ENCODE peak calls at places on chromosome 3, in nine cellular contexts. F is stomach, N is sigmoid colon, X is uterus, R is tibial nerve, H is transverse colon, Z is H1, D is spleen, J is NB4. Y is an unnamed sample.

GRCh38 chr3:158570999-158571702 is at the start of gene MLF1:
- DNase-seq in F (peak), N (peak), X (peak), R (peak), H (peak), Z (peak), D (peak), J (no peak), Y (peak)

GRCh38 chr3:12990306-12990705 is 82.9 kb downstream of the IQSEC1 start:
- DNase-seq in F (no peak), N (no peak), X (no peak), R (no peak), H (peak), Z (no peak), D (peak), J (no peak), Y (no peak)

GRCh38 chr3:5731100-5731499 is 543.6 kb downstream of the EDEM1 start:
- DNase-seq in F (no peak), N (no peak), X (no peak), R (no peak), H (no peak), Z (no peak), D (no peak), J (peak), Y (no peak)

GRCh38 chr3:13352621-13353131 is 67.4 kb downstream of the NUP210 start:
- DNase-seq in F (no peak), N (no peak), X (no peak), R (no peak), H (no peak), Z (no peak), D (no peak), J (peak), Y (no peak)

GRCh38 chr3:7144696-7145308 is 283.9 kb downstream of the GRM7 start:
- DNase-seq in F (no peak), N (no peak), X (no peak), R (no peak), H (no peak), Z (peak), D (no peak), J (peak), Y (no peak)

GRCh38 chr3:39150803-39151631 is 2.4 kb downstream of the CSRNP1 start:
- DNase-seq in F (peak), N (peak), X (peak), R (peak), H (peak), Z (no peak), D (no peak), J (peak), Y (peak)

GRCh38 chr3:38834110-38834509 is 18.1 kb upstream of the SCN10A start:
- DNase-seq in F (no peak), N (peak), X (peak), R (peak), H (peak), Z (peak), D (peak), J (peak), Y (peak)

GRCh38 chr3:2540115-2540514 is 441.4 kb downstream of the CNTN4 start:
- DNase-seq in F (no peak), N (no peak), X (no peak), R (no peak), H (no peak), Z (no peak), D (no peak), J (no peak), Y (no peak)

GRCh38 chr3:169085827-169086226 is 577.7 kb downstream of the MECOM start:
- DNase-seq in F (no peak), N (no peak), X (no peak), R (no peak), H (no peak), Z (no peak), D (no peak), J (no peak), Y (no peak)

GRCh38 chr3:127420825-127421224 is 133.0 kb upstream of the PRR20G start:
- DNase-seq in F (no peak), N (no peak), X (no peak), R (no peak), H (no peak), Z (peak), D (peak), J (no peak), Y (no peak)

GRCh38 chr3:187264051-187264450 is 27.5 kb downstream of the MASP1 start:
- DNase-seq in F (no peak), N (no peak), X (no peak), R (no peak), H (no peak), Z (no peak), D (no peak), J (no peak), Y (no peak)

GRCh38 chr3:77605865-77606264 is 566.0 kb downstream of the ROBO2 start:
- DNase-seq in F (no peak), N (no peak), X (no peak), R (no peak), H (no peak), Z (no peak), D (no peak), J (no peak), Y (no peak)

GRCh38 chr3:159865042-159865579 is 123.5 kb upstream of the IL12A start:
- DNase-seq in F (no peak), N (no peak), X (no peak), R (no peak), H (no peak), Z (no peak), D (no peak), J (no peak), Y (no peak)

GRCh38 chr3:159866201-159866746 is 122.4 kb upstream of the IL12A start:
- DNase-seq in F (no peak), N (no peak), X (no peak), R (no peak), H (no peak), Z (no peak), D (no peak), J (no peak), Y (no peak)

GRCh38 chr3:159870723-159871122 is 117.9 kb upstream of the IL12A start:
- DNase-seq in F (no peak), N (no peak), X (no peak), R (no peak), H (no peak), Z (no peak), D (no peak), J (no peak), Y (no peak)

GRCh38 chr3:159872374-159873109 is 116.1 kb upstream of the IL12A start:
- DNase-seq in F (no peak), N (no peak), X (no peak), R (no peak), H (no peak), Z (no peak), D (no peak), J (peak), Y (no peak)

GRCh38 chr3:159867372-159867771 is 121.3 kb upstream of the IL12A start:
- DNase-seq in F (no peak), N (no peak), X (no peak), R (no peak), H (no peak), Z (no peak), D (no peak), J (no peak), Y (no peak)
- H3K4me3 ChIP-seq in F (no peak), N (no peak), X (no peak), R (no peak), H (no peak), Z (no peak), D (no peak), J (no peak), Y (no peak)

GRCh38 chr3:194014756-194015155 is 121.2 kb upstream of the HES1 start:
- DNase-seq in F (no peak), N (no peak), X (no peak), R (no peak), H (no peak), Z (no peak), D (no peak), J (no peak), Y (no peak)
- TF ChIP-seq POLR2A in F (no peak), N (no peak), X (no peak), R (no peak), H (no peak), Z (no peak), D (no peak), J (no peak), Y (no peak)

DNA sequence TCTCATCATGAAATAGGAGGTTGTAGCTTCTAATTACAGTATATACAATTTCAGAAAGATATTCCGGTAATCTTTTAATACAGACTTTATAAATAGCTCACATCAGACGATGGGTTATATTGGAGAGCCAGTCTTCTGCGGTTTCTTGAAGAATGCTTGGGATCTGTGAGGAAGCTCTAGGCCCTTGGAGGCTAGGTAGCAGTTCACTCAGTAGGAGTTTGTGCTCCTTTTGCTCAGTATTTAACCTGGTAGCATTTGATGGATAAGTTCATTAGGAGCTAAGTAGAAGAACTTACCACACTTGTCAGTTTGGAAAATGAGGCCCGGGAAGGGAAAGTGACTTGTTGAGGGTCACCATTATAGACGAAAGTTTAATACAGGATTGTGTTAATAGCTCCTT is 2.8 kb downstream of the FNDC3B start:
- DNase-seq in F (no peak), N (no peak), X (no peak), R (no peak), H (no peak), Z (no peak), D (no peak), J (no peak), Y (no peak)
- H3K4me3 ChIP-seq in F (peak), N (peak), X (no peak), R (no peak), H (peak), Z (peak), D (peak), J (peak), Y (peak)

DNA sequence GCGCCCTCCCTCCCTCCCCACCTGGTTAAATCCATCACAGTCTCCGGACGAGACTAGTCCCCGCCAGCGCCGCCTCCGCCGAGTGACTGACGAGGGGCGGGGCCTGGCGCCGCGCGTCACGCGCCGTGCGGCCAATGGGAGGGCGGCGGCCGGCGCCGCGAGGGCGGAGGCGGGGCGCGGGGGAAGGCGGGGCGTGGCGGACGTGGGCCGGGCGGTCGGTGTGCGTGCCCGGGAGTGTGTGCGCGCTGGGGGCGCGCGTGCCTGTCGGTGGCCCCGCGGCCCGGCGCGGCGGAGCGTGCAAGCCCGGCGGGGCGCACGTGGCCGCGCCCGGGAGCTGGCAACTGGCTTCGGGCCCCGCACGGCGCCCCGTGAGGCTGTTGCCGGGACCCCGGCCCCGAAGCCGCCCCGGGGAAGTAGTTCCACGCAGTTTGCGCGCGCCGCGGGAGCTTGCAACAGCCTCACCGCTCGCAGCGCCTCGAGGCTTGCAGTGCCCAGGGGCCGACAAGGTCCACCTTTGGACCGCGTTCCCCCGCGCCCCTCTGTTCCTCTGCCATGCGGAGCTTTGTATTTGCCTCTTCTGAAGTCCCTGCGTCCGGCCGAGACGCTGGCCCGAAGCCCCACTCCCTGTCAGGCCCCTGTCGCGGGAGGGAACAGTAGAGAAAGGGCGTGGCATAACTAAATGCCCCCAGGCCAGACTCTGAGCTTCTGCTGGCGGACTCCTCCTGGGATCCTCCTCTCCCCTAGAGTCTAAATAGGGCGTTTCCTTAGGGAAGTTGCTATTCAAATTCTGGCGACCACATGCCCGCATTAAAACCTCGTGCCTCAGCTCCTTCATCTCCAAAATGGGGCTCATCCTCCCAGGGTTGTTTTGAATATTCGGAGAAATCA is 400.9 kb downstream of the SHQ1 start:
- DNase-seq in F (peak), N (peak), X (peak), R (peak), H (peak), Z (peak), D (peak), J (peak), Y (peak)
- TF ChIP-seq POLR2A in F (no peak), N (no peak), X (no peak), R (peak), H (no peak), Z (peak), D (no peak), J (peak), Y (peak)

DNA sequence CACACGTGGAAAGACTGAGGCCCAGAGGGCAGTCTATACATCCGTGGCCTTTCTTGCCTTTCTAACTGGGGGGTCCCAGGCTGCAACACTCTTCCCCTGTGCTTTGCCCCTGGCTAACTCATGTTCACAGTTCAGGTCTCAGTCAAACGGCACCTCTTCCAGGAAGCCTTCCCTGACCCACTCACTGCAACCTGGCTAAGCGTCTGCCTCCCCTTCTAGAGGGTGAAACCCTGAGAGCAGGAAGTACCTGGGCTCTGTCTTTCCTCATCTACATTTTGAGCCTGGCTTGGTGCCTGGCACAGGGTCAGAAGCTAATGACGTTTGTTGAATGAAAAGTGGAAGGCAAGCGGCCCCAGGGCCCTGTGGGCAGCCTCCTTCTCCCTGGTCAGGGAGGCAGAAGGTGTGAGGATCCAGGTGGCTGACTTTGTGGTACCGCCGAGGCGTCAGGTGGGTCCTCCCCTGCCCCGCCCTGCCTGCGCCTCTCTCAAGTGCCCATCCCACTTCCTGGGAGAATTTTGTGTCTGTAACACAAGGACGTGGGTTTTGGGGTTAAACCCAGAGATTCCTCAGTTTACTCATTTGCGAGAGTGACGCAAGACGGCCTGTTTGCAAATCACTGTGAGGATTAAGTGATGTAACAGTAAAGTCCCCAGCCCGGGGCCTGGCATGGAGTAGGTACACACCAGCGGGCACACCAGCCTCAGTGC is 32.1 kb downstream of the DNASE1L3 start:
- DNase-seq in F (no peak), N (no peak), X (no peak), R (no peak), H (peak), Z (no peak), D (peak), J (peak), Y (no peak)
- H3K4me3 ChIP-seq in F (peak), N (no peak), X (no peak), R (no peak), H (no peak), Z (peak), D (peak), J (no peak), Y (no peak)

GRCh38 chr3:32452009-32452408 is 50.6 kb downstream of the CMTM6 start:
- DNase-seq in F (peak), N (no peak), X (no peak), R (no peak), H (no peak), Z (no peak), D (no peak), J (no peak), Y (peak)
- TF ChIP-seq POLR2A in F (no peak), N (no peak), X (no peak), R (no peak), H (no peak), Z (no peak), D (no peak), J (no peak), Y (no peak)

Y was measured in right lobe of liver.